ENCODE peak calls at places on chromosome 1, in nine cellular contexts. One of them, this sample, is unnamed.

GRCh38 chr1:34779526-34779925 is 1.5 kb upstream of the GJB3 start:
- DNase-seq in RCC 7860: no peak
- DNase-seq in A549: no peak
- DNase-seq in iPS DF 6.9: no peak
- DNase-seq in AG08396: no peak
- DNase-seq in hepatocyte: no peak
- DNase-seq in fibroblast of lung: no peak
- DNase-seq in astrocyte of the spinal cord: no peak
- DNase-seq in Caki2: no peak
- DNase-seq in this sample: no peak

GRCh38 chr1:205610781-205611473 is 20.9 kb downstream of the ELK4 start:
- DNase-seq in RCC 7860: no peak
- DNase-seq in A549: no peak
- DNase-seq in AG08396: no peak
- DNase-seq in iPS DF 6.9: no peak
- DNase-seq in Caki2: no peak
- DNase-seq in astrocyte of the spinal cord: no peak
- DNase-seq in hepatocyte: no peak
- DNase-seq in fibroblast of lung: peak
- DNase-seq in this sample: no peak

GRCh38 chr1:198497326-198498220 is 42.9 kb downstream of the ATP6V1G3 start:
- DNase-seq in Caki2: peak
- DNase-seq in AG08396: no peak
- DNase-seq in iPS DF 6.9: no peak
- DNase-seq in A549: no peak
- DNase-seq in astrocyte of the spinal cord: peak
- DNase-seq in fibroblast of lung: peak
- DNase-seq in RCC 7860: peak
- DNase-seq in hepatocyte: no peak
- DNase-seq in this sample: no peak

GRCh38 chr1:236066828-236067386 is 2.0 kb upstream of the NID1 start:
- DNase-seq in Caki2: no peak
- DNase-seq in AG08396: no peak
- DNase-seq in hepatocyte: no peak
- DNase-seq in fibroblast of lung: no peak
- DNase-seq in iPS DF 6.9: no peak
- DNase-seq in A549: no peak
- DNase-seq in RCC 7860: no peak
- DNase-seq in astrocyte of the spinal cord: no peak
- DNase-seq in this sample: no peak

GRCh38 chr1:239951518-239952130 is 140.1 kb upstream of the FMN2 start:
- DNase-seq in AG08396: peak
- DNase-seq in hepatocyte: peak
- DNase-seq in astrocyte of the spinal cord: peak
- DNase-seq in iPS DF 6.9: peak
- DNase-seq in fibroblast of lung: peak
- DNase-seq in Caki2: peak
- DNase-seq in RCC 7860: peak
- DNase-seq in A549: peak
- DNase-seq in this sample: peak

GRCh38 chr1:215645182-215645581 is 78.1 kb downstream of the KCTD3 start:
- DNase-seq in AG08396: no peak
- DNase-seq in A549: no peak
- DNase-seq in astrocyte of the spinal cord: no peak
- DNase-seq in iPS DF 6.9: no peak
- DNase-seq in RCC 7860: no peak
- DNase-seq in fibroblast of lung: no peak
- DNase-seq in Caki2: no peak
- DNase-seq in hepatocyte: no peak
- DNase-seq in this sample: no peak

GRCh38 chr1:211724711-211725196 is 49.3 kb upstream of the NEK2 start:
- DNase-seq in RCC 7860: no peak
- DNase-seq in AG08396: no peak
- DNase-seq in fibroblast of lung: peak
- DNase-seq in hepatocyte: no peak
- DNase-seq in Caki2: no peak
- DNase-seq in A549: no peak
- DNase-seq in astrocyte of the spinal cord: peak
- DNase-seq in iPS DF 6.9: no peak
- DNase-seq in this sample: no peak

GRCh38 chr1:226128487-226129075 is 58.0 kb downstream of the ACBD3 start:
- DNase-seq in iPS DF 6.9: no peak
- DNase-seq in AG08396: peak
- DNase-seq in fibroblast of lung: peak
- DNase-seq in astrocyte of the spinal cord: no peak
- DNase-seq in Caki2: no peak
- DNase-seq in RCC 7860: no peak
- DNase-seq in hepatocyte: peak
- DNase-seq in A549: peak
- DNase-seq in this sample: no peak

GRCh38 chr1:224922404-224923164 is 6.9 kb upstream of the DNAH14 start:
- DNase-seq in Caki2: peak
- DNase-seq in astrocyte of the spinal cord: peak
- DNase-seq in AG08396: peak
- DNase-seq in fibroblast of lung: peak
- DNase-seq in hepatocyte: peak
- DNase-seq in iPS DF 6.9: no peak
- DNase-seq in RCC 7860: peak
- DNase-seq in A549: peak
- DNase-seq in this sample: peak

GRCh38 chr1:37859507-37860345 is at the start of gene MTF1:
- DNase-seq in iPS DF 6.9: peak
- DNase-seq in astrocyte of the spinal cord: peak
- DNase-seq in Caki2: peak
- DNase-seq in hepatocyte: peak
- DNase-seq in AG08396: peak
- DNase-seq in fibroblast of lung: peak
- DNase-seq in A549: peak
- DNase-seq in RCC 7860: peak
- DNase-seq in this sample: peak

GRCh38 chr1:171048014-171048413 is 42.7 kb upstream of the FMO3 start:
- DNase-seq in astrocyte of the spinal cord: no peak
- DNase-seq in AG08396: no peak
- DNase-seq in iPS DF 6.9: no peak
- DNase-seq in RCC 7860: no peak
- DNase-seq in A549: no peak
- DNase-seq in fibroblast of lung: no peak
- DNase-seq in hepatocyte: no peak
- DNase-seq in Caki2: no peak
- DNase-seq in this sample: no peak

GRCh38 chr1:199122532-199123311 is 483.9 kb downstream of the PTPRC start:
- DNase-seq in fibroblast of lung: peak
- DNase-seq in Caki2: peak
- DNase-seq in AG08396: no peak
- DNase-seq in RCC 7860: peak
- DNase-seq in iPS DF 6.9: no peak
- DNase-seq in A549: no peak
- DNase-seq in astrocyte of the spinal cord: peak
- DNase-seq in hepatocyte: no peak
- DNase-seq in this sample: no peak

GRCh38 chr1:116033322-116033721 is 57.0 kb downstream of the SLC22A15 start:
- DNase-seq in RCC 7860: no peak
- DNase-seq in fibroblast of lung: no peak
- DNase-seq in A549: no peak
- DNase-seq in AG08396: no peak
- DNase-seq in Caki2: no peak
- DNase-seq in iPS DF 6.9: no peak
- DNase-seq in hepatocyte: no peak
- DNase-seq in astrocyte of the spinal cord: no peak
- DNase-seq in this sample: no peak

GRCh38 chr1:44553771-44554170 is 120.5 kb downstream of the TMEM53 start:
- DNase-seq in hepatocyte: peak
- DNase-seq in RCC 7860: peak
- DNase-seq in iPS DF 6.9: no peak
- DNase-seq in Caki2: peak
- DNase-seq in A549: peak
- DNase-seq in AG08396: peak
- DNase-seq in fibroblast of lung: peak
- DNase-seq in astrocyte of the spinal cord: peak
- DNase-seq in this sample: peak

GRCh38 chr1:18217398-18218043 is 109.9 kb downstream of the IGSF21 start:
- DNase-seq in Caki2: peak
- DNase-seq in fibroblast of lung: no peak
- DNase-seq in AG08396: no peak
- DNase-seq in A549: peak
- DNase-seq in hepatocyte: peak
- DNase-seq in iPS DF 6.9: peak
- DNase-seq in astrocyte of the spinal cord: no peak
- DNase-seq in RCC 7860: peak
- DNase-seq in this sample: peak

GRCh38 chr1:245953876-245954660 is 553.0 kb downstream of the SMYD3 start:
- DNase-seq in Caki2: no peak
- DNase-seq in A549: no peak
- DNase-seq in hepatocyte: no peak
- DNase-seq in AG08396: no peak
- DNase-seq in fibroblast of lung: no peak
- DNase-seq in RCC 7860: no peak
- DNase-seq in iPS DF 6.9: no peak
- DNase-seq in astrocyte of the spinal cord: no peak
- DNase-seq in this sample: no peak

GRCh38 chr1:156118175-156118868 is 3.8 kb downstream of the LMNA start:
- DNase-seq in hepatocyte: peak
- DNase-seq in astrocyte of the spinal cord: no peak
- DNase-seq in A549: no peak
- DNase-seq in AG08396: no peak
- DNase-seq in RCC 7860: no peak
- DNase-seq in iPS DF 6.9: no peak
- DNase-seq in Caki2: peak
- DNase-seq in fibroblast of lung: no peak
- DNase-seq in this sample: no peak

GRCh38 chr1:155319536-155319935 is 1.2 kb upstream of the RUSC1 start:
- DNase-seq in AG08396: no peak
- DNase-seq in hepatocyte: no peak
- DNase-seq in fibroblast of lung: no peak
- DNase-seq in astrocyte of the spinal cord: no peak
- DNase-seq in Caki2: no peak
- DNase-seq in RCC 7860: no peak
- DNase-seq in iPS DF 6.9: no peak
- DNase-seq in A549: no peak
- DNase-seq in this sample: no peak

GRCh38 chr1:48000883-48001282 is 3.7 kb upstream of the TRABD2B start:
- DNase-seq in fibroblast of lung: no peak
- DNase-seq in Caki2: peak
- DNase-seq in RCC 7860: no peak
- DNase-seq in astrocyte of the spinal cord: no peak
- DNase-seq in AG08396: no peak
- DNase-seq in hepatocyte: no peak
- DNase-seq in iPS DF 6.9: no peak
- DNase-seq in A549: no peak
- DNase-seq in this sample: no peak

GRCh38 chr1:172513480-172513879 is 19.5 kb upstream of the SUCO start:
- DNase-seq in iPS DF 6.9: no peak
- DNase-seq in AG08396: no peak
- DNase-seq in Caki2: no peak
- DNase-seq in hepatocyte: peak
- DNase-seq in RCC 7860: no peak
- DNase-seq in fibroblast of lung: peak
- DNase-seq in A549: no peak
- DNase-seq in astrocyte of the spinal cord: no peak
- DNase-seq in this sample: no peak

GRCh38 chr1:87478231-87478630 is 149.6 kb downstream of the LMO4 start:
- DNase-seq in RCC 7860: no peak
- DNase-seq in AG08396: no peak
- DNase-seq in astrocyte of the spinal cord: peak
- DNase-seq in Caki2: no peak
- DNase-seq in A549: peak
- DNase-seq in iPS DF 6.9: peak
- DNase-seq in fibroblast of lung: peak
- DNase-seq in hepatocyte: no peak
- DNase-seq in this sample: no peak

GRCh38 chr1:232793944-232794343 is 11.3 kb upstream of the MAP10 start:
- DNase-seq in A549: peak
- DNase-seq in Caki2: peak
- DNase-seq in RCC 7860: peak
- DNase-seq in astrocyte of the spinal cord: peak
- DNase-seq in iPS DF 6.9: no peak
- DNase-seq in hepatocyte: peak
- DNase-seq in AG08396: peak
- DNase-seq in fibroblast of lung: peak
- DNase-seq in this sample: peak

GRCh38 chr1:231806623-231807470 is 180.3 kb downstream of the DISC1 start:
- DNase-seq in AG08396: no peak
- DNase-seq in iPS DF 6.9: peak
- DNase-seq in hepatocyte: peak
- DNase-seq in fibroblast of lung: no peak
- DNase-seq in A549: peak
- DNase-seq in astrocyte of the spinal cord: no peak
- DNase-seq in Caki2: peak
- DNase-seq in RCC 7860: no peak
- DNase-seq in this sample: peak

GRCh38 chr1:109762821-109763645 is 690 bp downstream of the EPS8L3 start:
- DNase-seq in fibroblast of lung: peak
- DNase-seq in astrocyte of the spinal cord: peak
- DNase-seq in A549: no peak
- DNase-seq in hepatocyte: peak
- DNase-seq in iPS DF 6.9: no peak
- DNase-seq in AG08396: peak
- DNase-seq in RCC 7860: no peak
- DNase-seq in Caki2: no peak
- DNase-seq in this sample: no peak

GRCh38 chr1:209886219-209886536 is 51.8 kb upstream of the SYT14 start:
- DNase-seq in astrocyte of the spinal cord: no peak
- DNase-seq in AG08396: no peak
- DNase-seq in fibroblast of lung: no peak
- DNase-seq in iPS DF 6.9: no peak
- DNase-seq in hepatocyte: no peak
- DNase-seq in RCC 7860: peak
- DNase-seq in A549: no peak
- DNase-seq in Caki2: no peak
- DNase-seq in this sample: no peak